ENCODE peak calls at places on chromosome 9, in four cellular contexts. K, G, D and V are unnamed samples.
A peak's percentile ranks its signal among the peaks of the same experiment; 100 is the strongest.

GRCh38 chr9:132238026-132238972 is 76.4 kb downstream of the NTNG2 start:
- DNase-seq in D (no peak), G (no peak), K (no peak), V (no peak)

GRCh38 chr9:95727947-95728546 is 147.4 kb upstream of the ERCC6L2 start:
- DNase-seq in K (no peak), D (no peak), G (no peak), V (no peak)

GRCh38 chr9:95783426-95783975 is 92.0 kb upstream of the ERCC6L2 start:
- DNase-seq in D (peak; percentile 73), G (no peak), K (no peak), V (no peak)

GRCh38 chr9:97041898-97042297 is 3.0 kb upstream of the CTSV start:
- DNase-seq in K (no peak), G (peak; percentile 49), D (no peak), V (no peak)

GRCh38 chr9:76534031-76534430 is 75.0 kb downstream of the GCNT1 start:
- DNase-seq in D (peak; percentile 57), G (no peak), K (no peak), V (peak; percentile 8)

GRCh38 chr9:114652776-114653555 is 4.6 kb downstream of the TEX53 start:
- DNase-seq in K (no peak), G (no peak), D (peak; percentile 69), V (no peak)

GRCh38 chr9:134858051-134858841 is 22.4 kb upstream of the FCN2 start:
- DNase-seq in G (no peak), D (peak; percentile 34), K (no peak), V (no peak)

GRCh38 chr9:26210338-26210851 is 532.2 kb upstream of the TUSC1 start:
- DNase-seq in K (no peak), G (no peak), D (no peak), V (no peak)

GRCh38 chr9:119365291-119366027 is 3.8 kb downstream of the BRINP1 start:
- DNase-seq in D (peak; percentile 47), K (peak; percentile 37), G (no peak), V (no peak)

GRCh38 chr9:112914524-112914923 is 23.8 kb upstream of the SLC46A2 start:
- DNase-seq in K (no peak), G (no peak), D (no peak), V (no peak)

GRCh38 chr9:107807183-107807582 is 317.6 kb upstream of the KLF4 start:
- DNase-seq in D (peak; percentile 68), K (no peak), G (no peak), V (no peak)

GRCh38 chr9:35731415-35732184 is 395 bp downstream of the TLN1 start:
- DNase-seq in D (no peak), K (no peak), G (no peak), V (peak; percentile 31)

GRCh38 chr9:100098241-100098886 is 436 bp downstream of the ERP44 start:
- DNase-seq in D (peak; percentile 59), G (peak; percentile 85), K (peak; percentile 54), V (peak; percentile 31)

GRCh38 chr9:13377286-13377925 is 97.9 kb upstream of the MPDZ start:
- DNase-seq in G (no peak), D (no peak), K (no peak), V (no peak)

GRCh38 chr9:127608104-127608966 is 3.7 kb upstream of the STXBP1 start:
- DNase-seq in G (peak; percentile 87), D (peak; percentile 40), K (peak; percentile 59), V (peak; percentile 65)

GRCh38 chr9:105908069-105908468 is 213.7 kb downstream of the TMEM38B start:
- DNase-seq in K (no peak), G (no peak), D (no peak), V (no peak)

GRCh38 chr9:114549677-114550330 is 37.8 kb upstream of the ATP6V1G1 start:
- DNase-seq in K (no peak), D (peak; percentile 36), G (no peak), V (no peak)

GRCh38 chr9:129173296-129174101 is 4.6 kb downstream of the IER5L start:
- DNase-seq in D (no peak), G (no peak), K (no peak), V (no peak)
- H3K4me3 ChIP-seq in D (peak overlapping the region; percentile 92), G (peak overlapping the region; percentile 48), K (peak overlapping the region; percentile 69), V (no peak overlapping the region)

GRCh38 chr9:136643596-136644342 is 18.9 kb upstream of the EGFL7 start:
- DNase-seq in D (no peak), K (no peak), G (no peak), V (no peak)
- H3K4me3 ChIP-seq in D (no peak overlapping the region), K (no peak overlapping the region), G (no peak overlapping the region), V (no peak overlapping the region)

GRCh38 chr9:37144762-37145161 is 24.4 kb downstream of the ZCCHC7 start:
- DNase-seq in G (no peak), D (peak; percentile 47), K (peak; percentile 65), V (no peak)
- H3K4me3 ChIP-seq in G (no peak overlapping the region), D (no peak overlapping the region), K (peak overlapping the region; percentile 61), V (no peak overlapping the region)

GRCh38 chr9:86449246-86449645 is 95.0 kb upstream of the TUT7 start:
- DNase-seq in K (no peak), D (no peak), G (no peak), V (no peak)

GRCh38 chr9:86458456-86458855 is 104.2 kb upstream of the TUT7 start:
- DNase-seq in D (no peak), K (no peak), G (no peak), V (no peak)

GRCh38 chr9:86452194-86452828 is 98.1 kb upstream of the TUT7 start:
- DNase-seq in D (peak; percentile 29), K (no peak), G (no peak), V (no peak)

GRCh38 chr9:86460211-86461002 is 106.2 kb upstream of the TUT7 start:
- DNase-seq in G (no peak), K (no peak), D (peak; percentile 18), V (no peak)

DNA sequence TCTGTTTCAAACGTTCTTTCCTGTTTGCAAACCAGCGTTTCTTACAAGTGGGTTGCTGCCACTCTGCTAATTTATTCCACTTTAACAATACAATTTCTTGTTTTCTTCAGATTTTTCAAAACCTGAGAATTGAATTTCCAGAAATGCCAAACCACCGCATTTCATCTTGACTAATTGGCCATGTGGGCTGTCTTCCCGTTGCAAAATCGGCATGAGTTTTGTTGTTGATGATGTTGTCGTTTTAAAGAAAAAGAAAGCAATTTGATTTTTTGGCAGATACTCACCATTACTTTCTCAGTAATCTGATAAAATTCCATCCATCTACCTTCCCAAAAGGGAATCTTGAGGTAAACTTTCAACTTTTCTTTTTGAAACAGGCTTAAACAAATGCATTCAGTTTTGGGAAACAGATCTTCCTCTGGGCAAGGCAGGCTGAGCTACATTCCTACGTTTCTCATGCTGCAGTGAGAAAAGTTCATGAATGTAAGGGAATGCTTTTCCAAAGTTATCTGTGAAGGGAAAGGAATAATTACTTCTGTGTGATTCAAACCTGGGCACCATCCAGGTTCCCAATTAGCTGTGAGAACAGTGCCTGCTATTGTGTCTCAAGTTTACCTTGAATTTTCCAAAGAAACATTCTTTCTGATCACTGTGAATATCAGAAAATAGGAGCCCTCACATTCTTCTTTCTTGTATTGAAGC is 100.6 kb upstream of the TUT7 start:
- DNase-seq in G (no peak), K (no peak), D (peak; percentile 8), V (no peak)
- H3K4me3 ChIP-seq in G (no peak overlapping the region), K (no peak overlapping the region), D (no peak overlapping the region), V (no peak overlapping the region)

GRCh38 chr9:133284362-133284761 is 9.4 kb upstream of the ABO start:
- DNase-seq in G (peak; percentile 28), D (no peak), K (no peak), V (no peak)
- H3K4me3 ChIP-seq in G (no peak overlapping the region), D (no peak overlapping the region), K (no peak overlapping the region), V (no peak overlapping the region)